ENCODE peak calls at places on chromosomes 3 and 15, in eight cellular contexts. U, L, S, Z, N, Y, Q and E are unnamed samples.

GRCh38 chr3:24387493-24387892 is 107.2 kb downstream of the THRB start:
- DNase-seq in U (peak), L (peak), S (peak), Z (no peak), N (no peak), Y (no peak), Q (no peak), E (no peak)

GRCh38 chr3:72347819-72348319 is 500.4 kb downstream of the SHQ1 start:
- DNase-seq in U (peak), L (peak), S (peak), Z (peak), N (no peak), Y (no peak), Q (peak), E (no peak)

GRCh38 chr3:131883086-131883485 is 151.7 kb downstream of the CPNE4 start:
- DNase-seq in U (no peak), L (no peak), S (no peak), Z (no peak), N (no peak), Y (no peak), Q (no peak), E (no peak)

GRCh38 chr15:70259640-70260066 is 161.9 kb upstream of the TLE3 start:
- DNase-seq in U (no peak), L (no peak), S (no peak), Z (no peak), N (no peak), Y (no peak), Q (no peak), E (no peak)

GRCh38 chr3:126649556-126650092 is 5.3 kb downstream of the TXNRD3 start:
- DNase-seq in U (no peak), L (no peak), S (no peak), Z (no peak), N (no peak), Y (no peak), Q (no peak), E (no peak)

GRCh38 chr3:48407542-48408099 is 22.3 kb downstream of the PLXNB1 start:
- DNase-seq in U (no peak), L (no peak), S (no peak), Z (no peak), N (no peak), Y (no peak), Q (no peak), E (peak)

GRCh38 chr3:108447096-108447847 is 63.1 kb downstream of the MYH15 start:
- DNase-seq in U (no peak), L (no peak), S (no peak), Z (no peak), N (no peak), Y (no peak), Q (no peak), E (no peak)

GRCh38 chr15:75662823-75663519 is 15.3 kb downstream of the SNX33 start:
- DNase-seq in U (no peak), L (no peak), S (no peak), Z (no peak), N (no peak), Y (no peak), Q (no peak), E (no peak)

GRCh38 chr3:13186416-13186815 is 113.2 kb upstream of the IQSEC1 start:
- DNase-seq in U (no peak), L (no peak), S (no peak), Z (no peak), N (no peak), Y (no peak), Q (no peak), E (no peak)

GRCh38 chr15:32838820-32839219 is 121.0 kb downstream of the GREM1 start:
- DNase-seq in U (peak), L (peak), S (peak), Z (no peak), N (no peak), Y (no peak), Q (peak), E (no peak)

GRCh38 chr3:43753743-43754142 is 63.0 kb downstream of the ABHD5 start:
- DNase-seq in U (peak), L (peak), S (peak), Z (no peak), N (no peak), Y (no peak), Q (no peak), E (no peak)

GRCh38 chr3:4976109-4976508 is 3.1 kb upstream of the BHLHE40 start:
- DNase-seq in U (peak), L (peak), S (peak), Z (no peak), N (no peak), Y (no peak), Q (peak), E (no peak)

GRCh38 chr3:48899298-48899697 is 616 bp upstream of the SLC25A20 start:
- DNase-seq in U (no peak), L (no peak), S (no peak), Z (no peak), N (no peak), Y (no peak), Q (no peak), E (no peak)

GRCh38 chr3:139774570-139775302 is 97.0 kb upstream of the NMNAT3 start:
- DNase-seq in U (peak), L (peak), S (peak), Z (no peak), N (no peak), Y (no peak), Q (peak), E (no peak)

GRCh38 chr15:75081150-75081549 is 57.8 kb downstream of the PPCDC start:
- DNase-seq in U (no peak), L (no peak), S (no peak), Z (no peak), N (no peak), Y (no peak), Q (no peak), E (no peak)

GRCh38 chr3:115325539-115325938 is 178.5 kb upstream of the ZBTB20 start:
- DNase-seq in U (peak), L (peak), S (peak), Z (peak), N (no peak), Y (peak), Q (peak), E (no peak)

GRCh38 chr3:193297421-193297820 is 56.4 kb downstream of the PLAAT1 start:
- DNase-seq in U (no peak), L (peak), S (no peak), Z (no peak), N (no peak), Y (no peak), Q (no peak), E (no peak)

GRCh38 chr3:54064486-54064885 is 57.9 kb upstream of the CACNA2D3 start:
- DNase-seq in U (no peak), L (no peak), S (no peak), Z (no peak), N (no peak), Y (no peak), Q (no peak), E (no peak)

GRCh38 chr3:129686941-129687340 is 80.5 kb upstream of the PLXND1 start:
- DNase-seq in U (no peak), L (no peak), S (no peak), Z (no peak), N (no peak), Y (no peak), Q (no peak), E (no peak)

GRCh38 chr15:36757189-36757814 is 177.9 kb downstream of the CDIN1 start:
- DNase-seq in U (no peak), L (peak), S (peak), Z (no peak), N (no peak), Y (no peak), Q (peak), E (no peak)

GRCh38 chr15:98382139-98382538 is 266.2 kb upstream of the IGF1R start:
- DNase-seq in U (no peak), L (no peak), S (no peak), Z (no peak), N (no peak), Y (no peak), Q (no peak), E (no peak)
- TF ChIP-seq CTCF in U (no peak), L (no peak), S (no peak), Z (no peak), N (peak), Y (no peak), Q (no peak), E (no peak)

GRCh38 chr3:32391643-32392529 is at the start of gene CMTM7:
- DNase-seq in U (peak), L (peak), S (peak), Z (peak), N (no peak), Y (no peak), Q (peak), E (peak)
- TF ChIP-seq CTCF in U (peak), L (no peak), S (no peak), Z (peak), N (no peak), Y (no peak), Q (peak), E (no peak)

GRCh38 chr3:171616798-171617197 is 156.6 kb upstream of the TNIK start:
- DNase-seq in U (no peak), L (no peak), S (no peak), Z (no peak), N (no peak), Y (no peak), Q (no peak), E (no peak)

GRCh38 chr3:171615742-171616141 is 155.5 kb upstream of the TNIK start:
- DNase-seq in U (peak), L (no peak), S (peak), Z (no peak), N (no peak), Y (no peak), Q (peak), E (no peak)

GRCh38 chr3:171615281-171615680 is 155.1 kb upstream of the TNIK start:
- DNase-seq in U (peak), L (no peak), S (peak), Z (no peak), N (no peak), Y (no peak), Q (peak), E (no peak)

GRCh38 chr3:171614318-171614967 is 154.2 kb upstream of the TNIK start:
- DNase-seq in U (no peak), L (peak), S (peak), Z (no peak), N (peak), Y (no peak), Q (peak), E (no peak)
- TF ChIP-seq CTCF in U (peak), L (peak), S (peak), Z (peak), N (peak), Y (peak), Q (peak), E (no peak)

DNA sequence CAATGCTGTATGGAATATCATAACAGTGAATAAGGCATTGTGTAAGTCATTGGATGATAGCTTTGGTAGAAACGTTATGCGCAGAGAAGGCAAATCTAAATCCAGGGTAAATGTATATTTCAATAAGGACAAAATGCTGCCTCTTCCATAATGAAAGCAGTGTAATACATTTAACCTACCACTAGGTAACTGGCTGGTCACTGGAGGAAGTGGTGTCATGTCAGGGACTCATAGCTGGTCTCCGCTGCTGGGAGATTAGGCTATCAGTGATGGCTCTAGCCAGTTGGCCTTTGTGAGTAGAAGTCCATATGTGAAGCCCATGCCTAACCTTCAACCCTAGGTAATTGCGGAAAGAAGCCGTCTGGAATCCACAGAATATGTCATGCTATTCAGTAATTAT is 140.9 kb downstream of the NLGN1 start:
- DNase-seq in U (no peak), L (no peak), S (no peak), Z (no peak), N (no peak), Y (no peak), Q (no peak), E (no peak)
- TF ChIP-seq CTCF in U (no peak), L (no peak), S (no peak), Z (no peak), N (peak), Y (peak), Q (no peak), E (no peak)

GRCh38 chr3:45337839-45338470 is 50.4 kb upstream of the LARS2 start:
- DNase-seq in U (no peak), L (no peak), S (no peak), Z (no peak), N (no peak), Y (no peak), Q (no peak), E (no peak)

GRCh38 chr3:45345849-45346535 is 42.4 kb upstream of the LARS2 start:
- DNase-seq in U (no peak), L (no peak), S (no peak), Z (no peak), N (no peak), Y (no peak), Q (no peak), E (no peak)

GRCh38 chr3:45341876-45342275 is 46.5 kb upstream of the LARS2 start:
- DNase-seq in U (no peak), L (no peak), S (no peak), Z (no peak), N (no peak), Y (no peak), Q (no peak), E (no peak)

GRCh38 chr3:45347329-45348000 is 40.9 kb upstream of the LARS2 start:
- DNase-seq in U (no peak), L (no peak), S (peak), Z (no peak), N (no peak), Y (no peak), Q (no peak), E (no peak)

DNA sequence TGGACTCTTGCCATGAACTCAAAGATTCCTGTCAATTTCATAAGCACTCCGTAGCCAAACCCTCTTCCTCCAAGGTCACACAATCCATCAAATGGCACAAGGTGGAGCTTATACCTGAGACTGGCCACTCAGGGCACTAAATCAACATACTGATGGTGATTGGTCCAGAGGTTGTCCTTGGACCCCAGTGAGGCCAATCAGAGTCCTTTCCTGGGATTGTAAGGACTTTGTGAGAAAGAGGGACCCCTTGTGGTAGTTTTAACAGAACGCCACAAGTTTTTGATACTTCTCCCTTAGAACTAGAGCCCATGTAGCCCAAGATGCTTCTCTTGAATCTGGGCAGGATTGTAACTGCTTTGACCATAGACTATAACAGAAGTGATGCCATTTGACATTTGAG is 44.4 kb upstream of the LARS2 start:
- DNase-seq in U (peak), L (no peak), S (no peak), Z (no peak), N (no peak), Y (no peak), Q (peak), E (no peak)
- TF ChIP-seq CTCF in U (no peak), L (no peak), S (no peak), Z (no peak), N (no peak), Y (no peak), Q (no peak), E (no peak)

GRCh38 chr3:39103324-39103693 is 4.1 kb downstream of the GORASP1 start:
- DNase-seq in U (no peak), L (no peak), S (no peak), Z (no peak), N (no peak), Y (no peak), Q (no peak), E (no peak)
- TF ChIP-seq CTCF in U (no peak), L (no peak), S (peak), Z (no peak), N (peak), Y (no peak), Q (no peak), E (no peak)